ENCODE peak calls at places on chromosomes 4 and X, in four cellular contexts. One of them, this sample, is unnamed.

GRCh38 chr4:15355464-15355863 is 72.4 kb upstream of the C1QTNF7 start:
- DNase-seq in thyroid gland: no peak
- DNase-seq in MM.1S: no peak
- DNase-seq in CD8-positive, alpha-beta T cell: no peak
- DNase-seq in this sample: no peak

GRCh38 chr4:30744957-30745640 is 24.9 kb downstream of the PCDH7 start:
- DNase-seq in thyroid gland: no peak
- DNase-seq in MM.1S: no peak
- DNase-seq in CD8-positive, alpha-beta T cell: no peak
- DNase-seq in this sample: no peak

GRCh38 chr4:52979020-52979419 is 116.9 kb downstream of the RASL11B start:
- DNase-seq in thyroid gland: no peak
- DNase-seq in MM.1S: no peak
- DNase-seq in CD8-positive, alpha-beta T cell: no peak
- DNase-seq in this sample: no peak

GRCh38 chrX:101803451-101803850 is 128.4 kb downstream of the ZMAT1 start:
- DNase-seq in thyroid gland: no peak
- DNase-seq in MM.1S: peak; percentile 12
- DNase-seq in CD8-positive, alpha-beta T cell: no peak
- DNase-seq in this sample: no peak

GRCh38 chrX:54452920-54453319 is 12.7 kb downstream of the TSR2 start:
- DNase-seq in thyroid gland: no peak
- DNase-seq in MM.1S: no peak
- DNase-seq in CD8-positive, alpha-beta T cell: no peak
- DNase-seq in this sample: no peak

GRCh38 chr4:111064342-111064993 is 441.6 kb upstream of the PITX2 start:
- DNase-seq in thyroid gland: no peak
- DNase-seq in MM.1S: peak; percentile 95
- DNase-seq in CD8-positive, alpha-beta T cell: no peak
- DNase-seq in this sample: no peak

GRCh38 chr4:113750734-113751133 is 10.8 kb downstream of the CAMK2D start:
- DNase-seq in thyroid gland: no peak
- DNase-seq in MM.1S: no peak
- DNase-seq in CD8-positive, alpha-beta T cell: no peak
- DNase-seq in this sample: no peak

GRCh38 chr4:1565598-1566295 is 118.4 kb downstream of the FAM53A start:
- DNase-seq in thyroid gland: no peak
- DNase-seq in MM.1S: no peak
- DNase-seq in CD8-positive, alpha-beta T cell: peak; percentile 58
- DNase-seq in this sample: no peak

GRCh38 chr4:89298788-89299152 is 8.8 kb downstream of the GPRIN3 start:
- DNase-seq in thyroid gland: no peak
- DNase-seq in MM.1S: peak; percentile 77
- DNase-seq in CD8-positive, alpha-beta T cell: no peak
- DNase-seq in this sample: no peak

GRCh38 chr4:150720973-150721518 is 139.1 kb downstream of the MAB21L2 start:
- DNase-seq in thyroid gland: no peak
- DNase-seq in MM.1S: peak; percentile 9
- DNase-seq in CD8-positive, alpha-beta T cell: no peak
- DNase-seq in this sample: no peak

GRCh38 chrX:151031365-151031975 is 48.3 kb downstream of the HMGB3 start:
- DNase-seq in thyroid gland: no peak
- DNase-seq in MM.1S: no peak
- DNase-seq in CD8-positive, alpha-beta T cell: no peak
- DNase-seq in this sample: no peak

GRCh38 chr4:52873861-52874343 is 11.8 kb downstream of the RASL11B start:
- DNase-seq in thyroid gland: peak; percentile 69
- DNase-seq in MM.1S: no peak
- DNase-seq in CD8-positive, alpha-beta T cell: no peak
- DNase-seq in this sample: no peak

GRCh38 chr4:56653461-56654237 is 27.4 kb downstream of the HOPX start:
- DNase-seq in thyroid gland: no peak
- DNase-seq in MM.1S: no peak
- DNase-seq in CD8-positive, alpha-beta T cell: peak; percentile 21
- DNase-seq in this sample: no peak

DNA sequence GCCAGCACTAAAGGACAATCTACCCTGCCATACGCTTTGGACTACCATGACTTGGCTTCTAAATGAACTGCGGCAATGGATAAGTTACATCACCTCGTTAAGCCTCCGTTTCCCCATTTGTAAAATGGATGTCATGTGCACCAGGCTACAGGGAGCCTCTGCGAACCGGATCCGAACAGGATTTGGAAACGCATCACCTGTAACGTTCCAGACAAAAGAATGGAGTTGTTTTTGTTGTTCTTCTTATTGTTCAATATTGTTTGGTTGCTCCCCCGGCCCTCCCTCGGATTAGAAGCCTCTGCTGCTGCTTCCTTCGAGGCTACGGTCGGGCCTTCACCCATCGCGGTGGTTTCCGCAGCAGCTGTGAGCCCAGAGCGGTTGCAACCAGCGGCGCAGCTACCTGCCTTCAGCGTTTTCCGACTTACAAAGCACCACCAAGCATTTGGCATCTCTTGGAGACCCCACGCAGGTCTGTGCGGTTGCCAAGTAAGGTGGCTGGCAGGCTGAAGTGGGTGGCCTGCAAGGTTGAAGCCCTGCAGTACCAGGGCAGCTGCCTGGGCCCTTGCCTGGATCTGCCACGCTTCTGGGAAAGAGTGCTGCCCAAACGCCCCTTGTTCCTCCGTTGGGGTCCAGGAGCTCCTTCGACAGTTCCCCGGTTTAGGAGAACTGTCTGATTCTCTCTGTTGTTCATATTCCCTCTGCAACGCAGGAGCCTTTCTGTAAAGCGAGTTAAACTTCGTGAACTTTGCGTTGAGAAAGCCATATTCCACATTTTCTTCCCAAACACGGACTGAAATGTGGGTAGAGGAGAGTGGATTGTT is 7.1 kb downstream of the NKX3-2 start:
- DNase-seq in thyroid gland: no peak
- DNase-seq in MM.1S: no peak
- DNase-seq in CD8-positive, alpha-beta T cell: no peak
- DNase-seq in this sample: no peak
- H3K9me3 ChIP-seq in thyroid gland: no peaks in the 10 kb centered on the region
- H3K9me3 ChIP-seq in MM.1S: no peaks in the 10 kb centered on the region
- H3K9me3 ChIP-seq in CD8-positive, alpha-beta T cell: no peaks in the 10 kb centered on the region
- H3K9me3 ChIP-seq in this sample: no peaks in the 10 kb centered on the region

DNA sequence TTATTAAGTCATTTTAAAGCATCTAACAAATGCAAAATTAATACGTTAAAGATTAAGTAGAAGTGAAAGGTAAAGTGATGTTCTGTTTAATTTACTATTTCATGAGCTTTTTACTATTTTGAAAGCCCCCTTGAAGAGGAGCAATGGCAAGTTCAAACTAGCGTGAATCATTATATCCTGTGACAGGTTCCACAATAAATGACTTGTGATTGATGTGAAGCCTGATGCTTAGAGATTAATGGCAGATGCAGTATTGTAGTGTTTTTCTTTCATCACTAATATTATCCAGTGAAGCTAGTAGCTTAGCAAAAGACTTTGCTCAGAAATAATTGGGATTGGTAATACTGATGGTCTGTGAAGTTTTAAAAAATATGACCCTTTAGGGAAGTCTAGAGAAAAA is 57.3 kb downstream of the STOX2 start:
- DNase-seq in thyroid gland: no peak
- DNase-seq in MM.1S: no peak
- DNase-seq in CD8-positive, alpha-beta T cell: no peak
- DNase-seq in this sample: no peak
- H3K4me3 ChIP-seq in thyroid gland: no peak overlapping the region
- H3K4me3 ChIP-seq in MM.1S: no peak overlapping the region
- H3K4me3 ChIP-seq in CD8-positive, alpha-beta T cell: no peak overlapping the region
- H3K4me3 ChIP-seq in this sample: no peak overlapping the region

GRCh38 chrX:72101597-72102037 is 30.1 kb downstream of the RTL5 start:
- DNase-seq in thyroid gland: peak; percentile 8
- DNase-seq in MM.1S: no peak
- DNase-seq in CD8-positive, alpha-beta T cell: no peak
- DNase-seq in this sample: no peak

GRCh38 chrX:72097081-72097480 is 34.6 kb downstream of the RTL5 start:
- DNase-seq in thyroid gland: no peak
- DNase-seq in MM.1S: no peak
- DNase-seq in CD8-positive, alpha-beta T cell: no peak
- DNase-seq in this sample: no peak

GRCh38 chrX:72102760-72103159 is 29.0 kb downstream of the RTL5 start:
- DNase-seq in thyroid gland: no peak
- DNase-seq in MM.1S: no peak
- DNase-seq in CD8-positive, alpha-beta T cell: no peak
- DNase-seq in this sample: no peak

GRCh38 chrX:72100824-72101351 is 30.8 kb downstream of the RTL5 start:
- DNase-seq in thyroid gland: no peak
- DNase-seq in MM.1S: peak; percentile 58
- DNase-seq in CD8-positive, alpha-beta T cell: peak; percentile 79
- DNase-seq in this sample: no peak

DNA sequence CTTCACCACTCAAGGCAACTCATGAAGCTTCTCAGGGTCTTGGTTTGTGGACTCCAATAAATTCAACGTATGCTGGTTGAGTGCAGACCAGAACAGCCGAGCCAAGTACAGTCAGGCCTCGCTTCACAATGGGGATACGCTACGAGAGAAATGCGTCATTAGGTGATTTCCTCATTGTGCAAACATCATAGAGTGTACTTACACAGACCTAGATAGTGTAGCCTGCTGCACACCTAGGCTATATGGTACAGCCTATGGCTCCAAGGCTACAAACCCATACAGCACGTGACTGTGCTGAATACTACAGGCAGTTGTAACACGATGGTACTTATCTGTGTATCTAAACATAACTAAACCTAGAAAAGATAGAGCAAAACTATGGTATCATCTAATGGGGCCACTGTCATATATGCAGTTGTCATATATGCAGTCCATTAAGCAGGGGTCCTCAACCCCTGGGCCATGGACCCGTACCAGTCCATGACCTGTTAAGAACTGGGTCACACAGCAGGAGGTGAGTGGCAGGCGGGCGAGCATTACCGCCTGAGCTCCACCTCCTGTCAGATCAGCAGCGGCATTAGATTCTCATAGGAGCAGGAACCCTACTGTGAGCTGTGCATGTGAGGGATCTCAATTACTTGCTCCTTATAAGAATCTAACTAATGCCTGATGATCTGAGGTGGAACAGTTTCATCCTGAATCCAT is 31.5 kb downstream of the RTL5 start:
- DNase-seq in thyroid gland: no peak
- DNase-seq in MM.1S: no peak
- DNase-seq in CD8-positive, alpha-beta T cell: no peak
- DNase-seq in this sample: no peak
- H3K4me1 ChIP-seq in thyroid gland: no peaks in the 10 kb centered on the region
- H3K4me1 ChIP-seq in MM.1S: peaks cover 23% of the 10 kb centered on the region
- H3K4me1 ChIP-seq in CD8-positive, alpha-beta T cell: peaks cover 34% of the 10 kb centered on the region
- H3K4me1 ChIP-seq in this sample: no peaks in the 10 kb centered on the region

GRCh38 chr4:25215506-25215905 is 18.3 kb upstream of the PI4K2B start:
- DNase-seq in thyroid gland: no peak
- DNase-seq in MM.1S: no peak
- DNase-seq in CD8-positive, alpha-beta T cell: no peak
- DNase-seq in this sample: no peak

GRCh38 chr4:25223770-25224375 is 10.0 kb upstream of the PI4K2B start:
- DNase-seq in thyroid gland: no peak
- DNase-seq in MM.1S: no peak
- DNase-seq in CD8-positive, alpha-beta T cell: no peak
- DNase-seq in this sample: no peak

GRCh38 chr4:25221377-25221776 is 12.5 kb upstream of the PI4K2B start:
- DNase-seq in thyroid gland: no peak
- DNase-seq in MM.1S: no peak
- DNase-seq in CD8-positive, alpha-beta T cell: no peak
- DNase-seq in this sample: no peak
- H3K9me3 ChIP-seq in thyroid gland: no peaks in the 10 kb centered on the region
- H3K9me3 ChIP-seq in MM.1S: no peaks in the 10 kb centered on the region
- H3K9me3 ChIP-seq in CD8-positive, alpha-beta T cell: peaks cover 26% of the 10 kb centered on the region
- H3K9me3 ChIP-seq in this sample: no peaks in the 10 kb centered on the region

GRCh38 chr4:153794001-153794400 is 5.1 kb upstream of the SFRP2 start:
- DNase-seq in thyroid gland: no peak
- DNase-seq in MM.1S: no peak
- DNase-seq in CD8-positive, alpha-beta T cell: no peak
- DNase-seq in this sample: no peak

GRCh38 chr4:153792007-153792892 is 3.4 kb upstream of the SFRP2 start:
- DNase-seq in thyroid gland: peak; percentile 27
- DNase-seq in MM.1S: no peak
- DNase-seq in CD8-positive, alpha-beta T cell: no peak
- DNase-seq in this sample: peak; percentile 37

GRCh38 chr4:153789741-153790651 is 1.1 kb upstream of the SFRP2 start:
- DNase-seq in thyroid gland: no peak
- DNase-seq in MM.1S: no peak
- DNase-seq in CD8-positive, alpha-beta T cell: no peak
- DNase-seq in this sample: no peak

GRCh38 chr4:153790962-153791551 is 2.2 kb upstream of the SFRP2 start:
- DNase-seq in thyroid gland: peak; percentile 18
- DNase-seq in MM.1S: no peak
- DNase-seq in CD8-positive, alpha-beta T cell: no peak
- DNase-seq in this sample: no peak

GRCh38 chr4:153792893-153793227 is 4.0 kb upstream of the SFRP2 start:
- DNase-seq in thyroid gland: no peak
- DNase-seq in MM.1S: no peak
- DNase-seq in CD8-positive, alpha-beta T cell: no peak
- DNase-seq in this sample: no peak
- H3K4me3 ChIP-seq in thyroid gland: no peak overlapping the region
- H3K4me3 ChIP-seq in MM.1S: no peak overlapping the region
- H3K4me3 ChIP-seq in CD8-positive, alpha-beta T cell: peak overlapping the region; percentile 37
- H3K4me3 ChIP-seq in this sample: peak overlapping the region; percentile 44

GRCh38 chr4:7698586-7698985 is 241.1 kb downstream of the AFAP1 start:
- DNase-seq in thyroid gland: no peak
- DNase-seq in MM.1S: no peak
- DNase-seq in CD8-positive, alpha-beta T cell: no peak
- DNase-seq in this sample: no peak

GRCh38 chr4:7700665-7701064 is 239.0 kb downstream of the AFAP1 start:
- DNase-seq in thyroid gland: no peak
- DNase-seq in MM.1S: no peak
- DNase-seq in CD8-positive, alpha-beta T cell: no peak
- DNase-seq in this sample: no peak

GRCh38 chr4:7697821-7698220 is 241.8 kb downstream of the AFAP1 start:
- DNase-seq in thyroid gland: no peak
- DNase-seq in MM.1S: no peak
- DNase-seq in CD8-positive, alpha-beta T cell: no peak
- DNase-seq in this sample: no peak

GRCh38 chr4:7699040-7699439 is 240.6 kb downstream of the AFAP1 start:
- DNase-seq in thyroid gland: no peak
- DNase-seq in MM.1S: no peak
- DNase-seq in CD8-positive, alpha-beta T cell: no peak
- DNase-seq in this sample: no peak

GRCh38 chr4:7699825-7700224 is 239.8 kb downstream of the AFAP1 start:
- DNase-seq in thyroid gland: no peak
- DNase-seq in MM.1S: no peak
- DNase-seq in CD8-positive, alpha-beta T cell: no peak
- DNase-seq in this sample: no peak
- H3K4me1 ChIP-seq in thyroid gland: no peaks in the 10 kb centered on the region
- H3K4me1 ChIP-seq in MM.1S: no peaks in the 10 kb centered on the region
- H3K4me1 ChIP-seq in CD8-positive, alpha-beta T cell: no peaks in the 10 kb centered on the region
- H3K4me1 ChIP-seq in this sample: no peaks in the 10 kb centered on the region